ENCODE peak calls at places on chromosomes 16 and 17, in five cellular contexts. E is GM13976; Z is head of caudate nucleus; A is cardiac fibroblast; G is stimulated activated CD8-positive, alpha-beta memory T cell treated with anti-CD3 and anti-CD28 coated beads, Interleukin-7, amount 100 ng/mL, for 24 hours. H is an unnamed sample.

GRCh38 chr16:56970934-56971767 is 9.4 kb downstream of the CETP start:
- DNase-seq in E (peak), Z (no peak), A (peak), G (no peak), H (peak)

GRCh38 chr16:31537362-31537921 is 9.7 kb downstream of the AHSP start:
- DNase-seq in E (no peak), Z (no peak), A (no peak), G (no peak), H (no peak)

GRCh38 chr16:25034916-25035315 is 19.7 kb upstream of the ARHGAP17 start:
- DNase-seq in E (no peak), Z (no peak), A (no peak), G (no peak), H (no peak)

GRCh38 chr16:49834496-49835009 is 21.4 kb downstream of the ZNF423 start:
- DNase-seq in E (no peak), Z (peak), A (peak), G (no peak), H (no peak)

GRCh38 chr17:49730078-49730786 is 22.5 kb upstream of the SLC35B1 start:
- DNase-seq in E (no peak), Z (peak), A (peak), G (no peak), H (no peak)

GRCh38 chr17:27846042-27846655 is 45.8 kb upstream of the NOS2 start:
- DNase-seq in E (no peak), Z (no peak), A (no peak), G (no peak), H (no peak)

GRCh38 chr16:9012848-9013507 is 49.3 kb upstream of the USP7 start:
- DNase-seq in E (no peak), Z (no peak), A (peak), G (no peak), H (no peak)

GRCh38 chr16:4093495-4094137 is 22.6 kb downstream of the ADCY9 start:
- DNase-seq in E (no peak), Z (no peak), A (peak), G (no peak), H (no peak)

GRCh38 chr16:53952215-53953208 is 248.6 kb downstream of the FTO start:
- DNase-seq in E (no peak), Z (no peak), A (peak), G (no peak), H (no peak)

GRCh38 chr16:19888834-19889233 is 4.2 kb upstream of the GPRC5B start:
- DNase-seq in E (no peak), Z (no peak), A (no peak), G (no peak), H (no peak)

GRCh38 chr17:34227707-34228106 is 27.4 kb upstream of the CCL2 start:
- DNase-seq in E (no peak), Z (no peak), A (no peak), G (no peak), H (no peak)

GRCh38 chr16:56815721-56816120 is 49.3 kb upstream of the SLC12A3 start:
- DNase-seq in E (no peak), Z (no peak), A (peak), G (no peak), H (no peak)

GRCh38 chr16:28587386-28587785 is 9.5 kb downstream of the SULT1A2 start:
- DNase-seq in E (no peak), Z (no peak), A (no peak), G (no peak), H (no peak)

GRCh38 chr16:53872248-53873221 is 168.6 kb downstream of the FTO start:
- DNase-seq in E (no peak), Z (no peak), A (peak), G (no peak), H (no peak)

GRCh38 chr17:81042606-81043005 is 7.7 kb downstream of the BAIAP2 start:
- DNase-seq in E (no peak), Z (no peak), A (no peak), G (no peak), H (no peak)

GRCh38 chr16:893360-893759 is 77.4 kb downstream of the LMF1 start:
- DNase-seq in E (no peak), Z (peak), A (no peak), G (no peak), H (no peak)

GRCh38 chr16:11580451-11581086 is 6.2 kb downstream of the LITAF start:
- DNase-seq in E (no peak), Z (no peak), A (no peak), G (no peak), H (no peak)

GRCh38 chr17:19019041-19019941 is 14.7 kb upstream of the FAM83G start:
- DNase-seq in E (no peak), Z (peak), A (no peak), G (no peak), H (no peak)

GRCh38 chr17:50188521-50189395 is 12.7 kb downstream of the COL1A1 start:
- DNase-seq in E (no peak), Z (no peak), A (no peak), G (no peak), H (no peak)

GRCh38 chr17:7351665-7352558 is at the start of gene KCTD11:
- DNase-seq in E (peak), Z (peak), A (peak), G (no peak), H (peak)